ENCODE peak calls at places on chromosomes 6 and 20, in eight cellular contexts. A is mucosa of gallbladder; V is activated T-helper 9 cell treated with anti-CD3 and anti-CD28 coated beads, Interleukin-2, amount 50 U/mL, for 16 hours; Q is epithelial cell of proximal tubule; G is colonic mucosa; B is D341Med; I is NCI-H1105; T is T-helper 2 cell. F is an unnamed sample.

GRCh38 chr20:45138451-45139300 is 14.4 kb upstream of the WFDC12 start:
- DNase-seq in A (peak), V (peak), Q (no peak), G (peak), B (peak), I (no peak), T (peak), F (peak)

GRCh38 chr20:47776639-47777038 is 8.6 kb downstream of the SULF2 start:
- DNase-seq in A (no peak), V (no peak), Q (no peak), G (no peak), B (no peak), I (no peak), T (no peak), F (no peak)

GRCh38 chr6:53107091-53107490 is 41.5 kb downstream of the GCM1 start:
- DNase-seq in A (no peak), V (no peak), Q (peak), G (no peak), B (no peak), I (no peak), T (no peak), F (no peak)

GRCh38 chr20:43448748-43449535 is 8.8 kb upstream of the SRSF6 start:
- DNase-seq in A (peak), V (peak), Q (no peak), G (peak), B (peak), I (peak), T (peak), F (peak)

GRCh38 chr6:137246164-137246563 is 27.0 kb upstream of the IFNGR1 start:
- DNase-seq in A (no peak), V (no peak), Q (no peak), G (no peak), B (no peak), I (no peak), T (no peak), F (no peak)

GRCh38 chr20:59744756-59745155 is 140.4 kb downstream of the PHACTR3 start:
- DNase-seq in A (no peak), V (no peak), Q (no peak), G (no peak), B (no peak), I (no peak), T (no peak), F (no peak)

GRCh38 chr6:7204726-7205125 is 97.0 kb downstream of the RREB1 start:
- DNase-seq in A (no peak), V (no peak), Q (peak), G (no peak), B (no peak), I (no peak), T (no peak), F (no peak)

GRCh38 chr6:17945111-17945510 is 42.3 kb downstream of the KIF13A start:
- DNase-seq in A (no peak), V (no peak), Q (no peak), G (no peak), B (no peak), I (no peak), T (no peak), F (no peak)

GRCh38 chr20:4876731-4877130 is 124.6 kb downstream of the SLC23A2 start:
- DNase-seq in A (no peak), V (no peak), Q (no peak), G (no peak), B (no peak), I (no peak), T (no peak), F (no peak)

GRCh38 chr6:30684386-30685156 is 1.9 kb downstream of the PPP1R18 start:
- DNase-seq in A (peak), V (peak), Q (no peak), G (peak), B (no peak), I (no peak), T (peak), F (peak)